ENCODE peak calls at places on chromosomes 4 and X, in four cellular contexts. E is neural progenitor cell; Z is heart right ventricle; F is naive thymus-derived CD8-positive, alpha-beta T cell. O is an unnamed sample.

GRCh38 chrX:48854898-48855297 is 19.5 kb upstream of the PCSK1N start:
- DNase-seq in E (peak), F (no peak), Z (no peak), O (no peak)

GRCh38 chr4:73801692-73802091 is 34.8 kb upstream of the CXCL6 start:
- DNase-seq in F (no peak), E (no peak), Z (no peak), O (no peak)

GRCh38 chr4:187387709-187388108 is 607.9 kb upstream of the ZFP42 start:
- DNase-seq in Z (no peak), E (no peak), F (no peak), O (no peak)

GRCh38 chrX:85018471-85018870 is 14.8 kb downstream of the APOOL start:
- DNase-seq in Z (no peak), F (no peak), E (no peak), O (no peak)

GRCh38 chrX:3743821-3744439 is 30.5 kb upstream of the PRKX start:
- DNase-seq in E (no peak), Z (no peak), F (no peak), O (no peak)

GRCh38 chr4:3077796-3078195 is 3.3 kb downstream of the HTT start:
- DNase-seq in E (no peak), F (no peak), Z (no peak), O (peak)

GRCh38 chrX:118347131-118347530 is 1.2 kb downstream of the WDR44 start:
- DNase-seq in E (peak), Z (no peak), F (no peak), O (no peak)

GRCh38 chr4:155745984-155746383 is 12.8 kb upstream of the GUCY1B1 start:
- DNase-seq in Z (no peak), E (no peak), F (no peak), O (no peak)

GRCh38 chr4:55038176-55038890 is 87.1 kb downstream of the KDR start:
- DNase-seq in Z (peak), F (no peak), E (no peak), O (no peak)

GRCh38 chr4:84596826-84597225 is 13.9 kb downstream of the CDS1 start:
- DNase-seq in E (no peak), F (no peak), Z (no peak), O (no peak)

GRCh38 chr4:24604558-24605214 is 20.3 kb upstream of the DHX15 start:
- DNase-seq in F (no peak), Z (no peak), E (no peak), O (no peak)

GRCh38 chr4:5200546-5200945 is 149.3 kb downstream of the STK32B start:
- DNase-seq in E (no peak), Z (no peak), F (no peak), O (no peak)

GRCh38 chr4:169272265-169272886 is 1.6 kb upstream of the SH3RF1 start:
- DNase-seq in Z (no peak), E (no peak), F (no peak), O (peak)

GRCh38 chrX:154117566-154117965 is 20.0 kb upstream of the MECP2 start:
- DNase-seq in F (no peak), E (no peak), Z (no peak), O (no peak)

GRCh38 chrX:53377464-53377863 is 45.0 kb downstream of the SMC1A start:
- DNase-seq in F (no peak), E (no peak), Z (no peak), O (no peak)

GRCh38 chr4:3871881-3872833 is 106.0 kb downstream of the ADRA2C start:
- DNase-seq in F (no peak), E (no peak), Z (no peak), O (no peak)

GRCh38 chrX:130575831-130576404 is 174.1 kb downstream of the RBMX2 start:
- DNase-seq in E (peak), Z (peak), F (no peak), O (no peak)

GRCh38 chr4:14149469-14150030 is 522.0 kb upstream of the BOD1L1 start:
- DNase-seq in E (no peak), Z (no peak), F (no peak), O (no peak)

GRCh38 chrX:12026481-12026880 is 111.8 kb upstream of the FRMPD4 start:
- DNase-seq in Z (no peak), E (no peak), F (no peak), O (no peak)

GRCh38 chrX:153818571-153819397 is 11.6 kb downstream of the PDZD4 start:
- DNase-seq in E (peak), Z (no peak), F (peak), O (no peak)

GRCh38 chrX:67159437-67159836 is 384.4 kb upstream of the AR start:
- DNase-seq in F (no peak), E (no peak), Z (no peak), O (no peak)

GRCh38 chr4:71189471-71189870 is 149.3 kb upstream of the SLC4A4 start:
- DNase-seq in Z (no peak), F (no peak), E (no peak), O (no peak)

GRCh38 chrX:57643698-57644097 is 36.4 kb downstream of the NLRP2B start:
- DNase-seq in Z (no peak), F (no peak), E (no peak), O (no peak)

GRCh38 chrX:45295587-45295986 is 94.9 kb upstream of the DIPK2B start:
- DNase-seq in F (no peak), E (no peak), Z (no peak), O (no peak)

GRCh38 chr4:78058591-78059523 is 1.7 kb downstream of the FRAS1 start:
- DNase-seq in Z (peak), F (no peak), E (peak), O (peak)

GRCh38 chr4:19473569-19473968 is 778.1 kb upstream of the SLIT2 start:
- DNase-seq in F (no peak), E (no peak), Z (no peak), O (no peak)

GRCh38 chr4:47837582-47838294 is at the start of gene CORIN:
- DNase-seq in F (peak), Z (no peak), E (peak), O (no peak)

GRCh38 chr4:52795533-52795932 is 44.3 kb upstream of the ERVMER34-1 start:
- DNase-seq in Z (no peak), E (no peak), F (no peak), O (no peak)

GRCh38 chrX:39000802-39001201 is 199.5 kb downstream of the MID1IP1 start:
- DNase-seq in F (no peak), Z (no peak), E (no peak), O (no peak)

GRCh38 chr4:26566027-26566578 is 17.8 kb upstream of the TBC1D19 start:
- DNase-seq in Z (no peak), E (no peak), F (no peak), O (no peak)

GRCh38 chrX:11137543-11138139 is 26.5 kb downstream of the HCCS start:
- DNase-seq in Z (no peak), F (no peak), E (peak), O (no peak)

GRCh38 chr4:125021189-125021588 is 293.6 kb upstream of the FAT4 start:
- DNase-seq in F (no peak), Z (no peak), E (no peak), O (no peak)

GRCh38 chr4:147714575-147715401 is 17.1 kb upstream of the ARHGAP10 start:
- DNase-seq in Z (no peak), F (no peak), E (no peak), O (no peak)

O was measured in GM06990.